ENCODE peak calls at places on chromosome 9, in six cellular contexts. X, F, N, K, J and R are unnamed samples.

GRCh38 chr9:78430387-78430786 is 133.5 kb downstream of the PSAT1 start:
- DNase-seq in X (no peak), F (no peak), J (no peak), N (no peak), K (no peak), R (no peak)

GRCh38 chr9:89854715-89855475 is 250.1 kb downstream of the GADD45G start:
- DNase-seq in X (no peak), K (no peak), N (no peak), F (no peak), J (no peak), R (no peak)

GRCh38 chr9:114311571-114312512 is 11.1 kb upstream of the ORM1 start:
- DNase-seq in N (no peak), K (no peak), X (no peak), J (no peak), F (no peak), R (no peak)

GRCh38 chr9:8895498-8896224 is 1096.1 kb upstream of the DMAC1 start:
- DNase-seq in N (peak), X (no peak), K (no peak), J (peak), F (no peak), R (peak)

GRCh38 chr9:72665421-72665820 is 144.0 kb downstream of the TMC1 start:
- DNase-seq in F (no peak), J (peak), N (no peak), K (no peak), X (no peak), R (peak)

GRCh38 chr9:137619240-137620090 is 660 bp downstream of the EHMT1 start:
- DNase-seq in X (no peak), N (no peak), K (no peak), F (no peak), J (peak), R (no peak)

GRCh38 chr9:112764344-112764743 is 13.8 kb downstream of the SNX30 start:
- DNase-seq in F (no peak), X (peak), K (no peak), N (no peak), J (peak), R (no peak)

GRCh38 chr9:4009006-4009511 is 290.8 kb downstream of the GLIS3 start:
- DNase-seq in K (no peak), X (no peak), F (no peak), N (no peak), J (no peak), R (no peak)

GRCh38 chr9:21340735-21341134 is 5.5 kb upstream of the KLHL9 start:
- DNase-seq in J (no peak), N (no peak), X (no peak), K (no peak), F (no peak), R (no peak)

GRCh38 chr9:114004221-114004716 is 73.8 kb downstream of the AMBP start:
- DNase-seq in J (no peak), K (no peak), F (no peak), X (no peak), N (no peak), R (no peak)

GRCh38 chr9:21031091-21031817 is at the start of gene HACD4:
- DNase-seq in X (no peak), N (no peak), J (peak), F (peak), K (peak), R (no peak)

GRCh38 chr9:91078041-91078441 is 276.4 kb downstream of the SYK start:
- DNase-seq in K (no peak), J (no peak), N (no peak), F (no peak), X (no peak), R (no peak)

GRCh38 chr9:127158995-127159801 is 36.8 kb upstream of the ANGPTL2 start:
- DNase-seq in N (no peak), F (no peak), X (peak), K (no peak), J (peak), R (peak)

GRCh38 chr9:125544988-125545651 is 161.9 kb downstream of the MAPKAP1 start:
- DNase-seq in J (peak), K (peak), N (no peak), X (peak), F (no peak), R (no peak)

GRCh38 chr9:132099184-132099583 is 19.5 kb upstream of the MED27 start:
- DNase-seq in F (no peak), K (no peak), N (no peak), J (no peak), X (no peak), R (no peak)

GRCh38 chr9:21392270-21392669 is 7.1 kb upstream of the IFNA2 start:
- DNase-seq in X (no peak), J (peak), K (no peak), N (no peak), F (no peak), R (peak)

GRCh38 chr9:36823466-36823865 is 210.6 kb downstream of the PAX5 start:
- DNase-seq in X (no peak), K (no peak), J (no peak), N (no peak), F (no peak), R (no peak)

GRCh38 chr9:75889577-75889976 is 896 bp upstream of the PCSK5 start:
- DNase-seq in N (no peak), K (no peak), X (no peak), F (no peak), J (no peak), R (no peak)

GRCh38 chr9:81116340-81117207 is 572.8 kb downstream of the TLE1 start:
- DNase-seq in K (peak), N (no peak), J (no peak), F (no peak), X (peak), R (no peak)

GRCh38 chr9:84254972-84255371 is 85.6 kb downstream of the SLC28A3 start:
- DNase-seq in J (no peak), N (no peak), X (no peak), F (no peak), K (peak), R (no peak)

GRCh38 chr9:3875371-3876132 is 349.8 kb upstream of the RFX3 start:
- DNase-seq in F (no peak), J (peak), N (no peak), K (no peak), X (peak), R (peak)

GRCh38 chr9:18250051-18250450 is 223.9 kb upstream of the ADAMTSL1 start:
- DNase-seq in K (no peak), J (no peak), N (no peak), F (no peak), X (no peak), R (no peak)

GRCh38 chr9:14062449-14063187 is 251.3 kb downstream of the NFIB start:
- DNase-seq in X (peak), K (no peak), F (no peak), J (peak), N (no peak), R (no peak)

GRCh38 chr9:126304207-126304945 is 22.3 kb upstream of the MVB12B start:
- DNase-seq in N (no peak), X (no peak), J (no peak), F (no peak), K (no peak), R (no peak)

GRCh38 chr9:23826120-23826629 is at the start of gene ELAVL2:
- DNase-seq in J (peak), X (peak), N (peak), K (peak), F (no peak), R (peak)

GRCh38 chr9:23829580-23830458 is 3.8 kb upstream of the ELAVL2 start:
- DNase-seq in K (no peak), J (peak), N (no peak), F (no peak), X (no peak), R (no peak)

GRCh38 chr9:23830459-23830805 is 4.4 kb upstream of the ELAVL2 start:
- DNase-seq in K (no peak), F (no peak), J (no peak), X (no peak), N (no peak), R (no peak)

GRCh38 chr9:23825700-23826099 is 340 bp downstream of the ELAVL2 start:
- DNase-seq in F (no peak), N (no peak), X (no peak), J (no peak), K (no peak), R (no peak)

DNA sequence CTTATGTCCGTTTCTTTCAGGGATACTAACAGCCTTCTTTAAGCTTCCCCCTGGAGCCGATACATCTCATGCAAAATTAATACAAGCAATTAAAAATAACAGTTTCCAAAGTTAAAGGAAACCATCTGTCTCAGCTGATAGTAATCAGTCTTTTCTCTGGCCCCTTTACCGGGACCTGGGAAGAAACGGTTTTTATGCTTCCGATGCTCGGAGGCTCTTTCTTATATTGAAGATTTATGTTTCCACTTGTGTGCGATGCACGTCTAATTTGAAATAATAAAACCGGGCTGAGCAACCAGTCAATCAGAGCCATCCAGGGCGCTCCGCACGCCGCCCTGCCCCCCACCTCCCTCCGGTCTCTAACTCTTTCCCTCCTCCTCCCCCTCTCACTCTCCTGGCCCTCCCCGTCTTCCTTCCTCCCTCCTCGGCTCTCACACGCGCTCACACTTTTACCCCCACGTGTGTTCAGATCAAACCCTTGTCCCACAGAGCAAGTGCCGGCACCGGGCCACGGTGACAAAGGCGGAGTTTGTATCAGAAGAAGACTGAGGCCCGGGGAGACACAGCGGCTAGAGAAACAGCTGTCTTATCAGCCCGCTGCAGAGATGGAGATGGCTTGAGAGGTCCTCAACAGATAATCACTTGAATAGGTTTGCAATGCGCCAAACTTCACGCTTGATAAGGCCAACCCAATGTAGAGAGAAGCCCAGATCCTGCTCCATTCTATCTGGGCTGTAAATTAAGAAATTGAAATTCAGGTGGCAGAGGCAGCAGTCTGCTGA is 5.1 kb upstream of the ELAVL2 start:
- DNase-seq in X (no peak), J (no peak), K (no peak), N (no peak), F (no peak), R (no peak)
- H3K4me3 ChIP-seq in X (no peak), J (no peak), K (no peak), N (peak), F (no peak), R (no peak)

GRCh38 chr9:133133680-133134418 is 12.8 kb upstream of the RALGDS start:
- DNase-seq in F (peak), J (peak), N (peak), K (peak), X (peak), R (peak)
- H3K4me3 ChIP-seq in F (peak), J (no peak), N (no peak), K (no peak), X (no peak), R (no peak)

GRCh38 chr9:111527347-111527746 is 2.4 kb downstream of the ZNF483 start:
- DNase-seq in F (no peak), J (peak), K (no peak), X (no peak), N (no peak), R (no peak)
- H3K4me3 ChIP-seq in F (no peak), J (no peak), K (no peak), X (no peak), N (no peak), R (no peak)

DNA sequence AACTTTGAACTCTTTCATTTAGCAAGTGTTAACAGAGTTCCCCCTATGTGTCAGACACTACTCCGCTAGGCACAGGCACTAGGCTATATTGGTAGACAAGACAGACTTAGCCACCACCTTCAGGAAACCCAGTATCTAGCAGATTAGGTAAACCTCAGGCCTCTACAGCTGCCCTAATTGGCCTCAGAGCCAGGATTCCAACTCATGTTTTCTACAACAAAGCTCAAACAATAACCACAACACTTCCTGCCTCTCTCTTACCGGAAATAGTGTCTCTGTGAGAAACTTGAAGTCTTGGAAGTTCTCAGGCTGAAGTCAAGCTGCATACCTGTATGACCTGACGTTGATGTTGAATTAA is 116.6 kb upstream of the SLC44A1 start:
- DNase-seq in F (peak), J (peak), K (no peak), X (no peak), N (no peak), R (peak)
- H3K4me3 ChIP-seq in F (peak), J (no peak), K (no peak), X (no peak), N (no peak), R (no peak)